ENCODE peak calls at places on chromosome 1, in four cellular contexts. One of them, this sample, is unnamed.
A peak's percentile ranks its signal among the peaks of the same experiment; 100 is the strongest.

GRCh38 chr1:1796466-1796865 is 18.2 kb upstream of the NADK start:
- DNase-seq in HCT116: no peak
- DNase-seq in K562: no peak
- DNase-seq in HepG2: no peak
- DNase-seq in this sample: no peak

GRCh38 chr1:4972761-4973320 is 318.4 kb downstream of the AJAP1 start:
- DNase-seq in HCT116: no peak
- DNase-seq in K562: no peak
- DNase-seq in HepG2: no peak
- DNase-seq in this sample: no peak

GRCh38 chr1:87113313-87113712 is 198.9 kb downstream of the HS2ST1 start:
- DNase-seq in HCT116: no peak
- DNase-seq in K562: no peak
- DNase-seq in HepG2: no peak
- DNase-seq in this sample: no peak

GRCh38 chr1:93330617-93331016 is 15.1 kb upstream of the DR1 start:
- DNase-seq in HCT116: no peak
- DNase-seq in K562: no peak
- DNase-seq in HepG2: no peak
- DNase-seq in this sample: no peak

GRCh38 chr1:200468264-200469001 is 58.6 kb upstream of the ZNF281 start:
- DNase-seq in HCT116: no peak
- DNase-seq in K562: no peak
- DNase-seq in HepG2: no peak
- DNase-seq in this sample: no peak

GRCh38 chr1:44854985-44855384 is 11.9 kb upstream of the PTCH2 start:
- DNase-seq in HCT116: no peak
- DNase-seq in K562: no peak
- DNase-seq in HepG2: no peak
- DNase-seq in this sample: no peak

GRCh38 chr1:36889478-36889845 is 144.9 kb downstream of the GRIK3 start:
- DNase-seq in HCT116: no peak
- DNase-seq in K562: no peak
- DNase-seq in HepG2: no peak
- DNase-seq in this sample: no peak

GRCh38 chr1:204337047-204337446 is 22.7 kb downstream of the PLEKHA6 start:
- DNase-seq in HCT116: no peak
- DNase-seq in K562: no peak
- DNase-seq in HepG2: no peak
- DNase-seq in this sample: no peak

GRCh38 chr1:81044708-81045107 is 756.0 kb upstream of the ADGRL2 start:
- DNase-seq in HCT116: no peak
- DNase-seq in K562: no peak
- DNase-seq in HepG2: no peak
- DNase-seq in this sample: no peak

DNA sequence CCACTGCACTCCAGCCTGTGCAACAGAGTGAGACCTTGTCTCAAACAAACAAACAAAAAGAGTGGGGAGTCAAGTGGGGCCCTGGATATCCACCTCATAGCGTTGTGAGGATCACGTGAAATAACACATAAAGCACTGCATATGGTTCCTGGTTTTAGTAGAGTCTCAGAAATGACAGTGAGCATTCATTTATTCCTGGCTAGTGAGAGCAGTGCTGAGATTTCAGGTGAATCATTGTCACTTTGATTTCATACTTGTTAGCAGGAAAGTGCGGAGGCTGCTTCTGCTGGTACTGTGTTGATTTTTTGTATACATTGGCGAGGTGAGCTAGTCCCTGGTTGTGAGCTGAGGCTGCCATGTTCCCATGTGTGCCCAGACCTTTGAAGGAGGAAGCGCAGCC is 22.9 kb downstream of the ARHGEF10L start:
- DNase-seq in HCT116: no peak
- DNase-seq in K562: no peak
- DNase-seq in HepG2: no peak
- DNase-seq in this sample: no peak
- H3K4me1 ChIP-seq in HCT116: peaks cover 40% of the 10 kb centered on the region
- H3K4me1 ChIP-seq in K562: no peaks in the 10 kb centered on the region
- H3K4me1 ChIP-seq in HepG2: peaks cover 71% of the 10 kb centered on the region
- H3K4me1 ChIP-seq in this sample: peaks cover 3% of the 10 kb centered on the region

DNA sequence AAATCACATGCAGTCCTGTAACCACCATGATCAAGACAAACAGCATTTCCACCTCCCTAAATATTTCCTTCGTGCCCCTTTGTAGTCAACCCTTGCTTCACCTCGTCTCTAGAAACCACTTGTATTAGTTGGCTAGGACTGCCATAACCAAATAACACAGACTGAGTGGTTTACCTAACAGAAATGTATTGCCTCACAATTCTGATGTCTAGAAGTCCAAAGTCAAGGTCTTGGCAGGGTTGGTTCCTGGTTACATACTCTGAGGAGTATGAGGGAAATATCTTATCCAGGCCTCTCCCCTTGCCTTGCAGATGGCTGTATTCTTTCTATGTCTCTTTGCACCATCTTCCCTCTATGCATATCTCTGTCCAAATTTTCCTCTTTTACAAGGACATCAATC is 23.3 kb upstream of the FRRS1 start:
- DNase-seq in HCT116: no peak
- DNase-seq in K562: no peak
- DNase-seq in HepG2: no peak
- DNase-seq in this sample: no peak
- TF ChIP-seq TCF7L2 in HCT116: no peak
- TF ChIP-seq TCF7L2 in K562: no peak
- TF ChIP-seq TCF7L2 in HepG2: no peak
- TF ChIP-seq TCF7L2 in this sample: no peak

GRCh38 chr1:10694633-10695627 is 101.5 kb downstream of the CASZ1 start:
- DNase-seq in HCT116: peak; percentile 60
- DNase-seq in K562: peak; percentile 96
- DNase-seq in HepG2: peak; percentile 72
- DNase-seq in this sample: peak; percentile 28
- H3K4me1 ChIP-seq in HCT116: peaks cover 35% of the 10 kb centered on the region
- H3K4me1 ChIP-seq in K562: peaks cover 3% of the 10 kb centered on the region
- H3K4me1 ChIP-seq in HepG2: peaks cover 28% of the 10 kb centered on the region
- H3K4me1 ChIP-seq in this sample: peaks cover 23% of the 10 kb centered on the region

GRCh38 chr1:169110691-169111447 is 4.4 kb downstream of the ATP1B1 start:
- DNase-seq in HCT116: no peak
- DNase-seq in K562: no peak
- DNase-seq in HepG2: no peak
- DNase-seq in this sample: no peak

GRCh38 chr1:169111472-169111871 is 5.0 kb downstream of the ATP1B1 start:
- DNase-seq in HCT116: no peak
- DNase-seq in K562: no peak
- DNase-seq in HepG2: no peak
- DNase-seq in this sample: no peak

GRCh38 chr1:169112241-169112640 is 5.8 kb downstream of the ATP1B1 start:
- DNase-seq in HCT116: no peak
- DNase-seq in K562: no peak
- DNase-seq in HepG2: no peak
- DNase-seq in this sample: no peak

GRCh38 chr1:169115891-169116585 is 9.5 kb downstream of the ATP1B1 start:
- DNase-seq in HCT116: no peak
- DNase-seq in K562: no peak
- DNase-seq in HepG2: peak; percentile 96
- DNase-seq in this sample: no peak

DNA sequence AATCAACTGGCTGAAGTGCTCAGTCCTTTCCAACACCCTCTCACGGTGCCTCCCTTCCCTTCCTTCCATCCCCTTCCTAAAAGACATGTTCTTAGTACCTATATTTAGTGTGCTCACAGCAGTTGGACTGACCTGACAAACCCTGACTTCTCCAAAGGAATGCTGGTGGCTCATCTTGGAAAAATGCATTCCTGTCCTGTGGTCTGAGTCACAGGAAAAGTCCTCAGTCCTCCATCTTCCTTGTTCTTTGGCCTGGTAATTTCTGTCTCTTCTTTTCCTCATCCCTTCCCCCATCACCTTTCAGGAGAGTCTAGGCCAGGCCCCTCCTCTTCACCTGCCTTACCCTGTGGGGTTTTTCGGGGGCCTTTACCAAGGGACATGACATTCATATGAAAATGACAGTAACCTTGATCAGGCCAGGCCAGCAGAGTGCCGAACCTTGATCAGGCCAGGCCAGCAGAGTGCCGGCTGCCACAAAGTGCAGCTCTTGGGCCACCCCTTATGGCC is 7.2 kb downstream of the ATP1B1 start:
- DNase-seq in HCT116: peak; percentile 91
- DNase-seq in K562: no peak
- DNase-seq in HepG2: peak; percentile 72
- DNase-seq in this sample: peak; percentile 85
- TF ChIP-seq TCF7L2 in HCT116: peak; percentile 51
- TF ChIP-seq TCF7L2 in K562: no peak
- TF ChIP-seq TCF7L2 in HepG2: no peak
- TF ChIP-seq TCF7L2 in this sample: no peak

DNA sequence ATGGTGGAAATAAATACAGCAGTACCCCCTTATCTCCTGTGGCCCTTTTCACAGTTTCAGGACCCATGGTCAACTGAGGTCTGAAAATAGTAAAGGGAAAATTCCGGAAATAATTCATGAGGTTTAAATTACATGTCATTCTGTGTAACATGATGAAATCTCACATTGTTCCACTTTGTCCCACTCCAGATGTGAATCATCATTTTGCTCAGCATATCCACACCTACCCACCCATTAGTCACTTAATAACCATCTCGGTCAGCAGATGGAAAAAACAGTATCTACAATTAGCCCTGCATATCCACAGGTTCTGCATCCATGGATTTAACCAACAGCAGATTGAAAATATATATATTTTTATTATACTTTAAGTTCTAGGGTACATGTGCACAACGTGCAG is 86.9 kb upstream of the GORAB start:
- DNase-seq in HCT116: no peak
- DNase-seq in K562: no peak
- DNase-seq in HepG2: no peak
- DNase-seq in this sample: no peak
- H3K4me1 ChIP-seq in HCT116: no peaks in the 10 kb centered on the region
- H3K4me1 ChIP-seq in K562: no peaks in the 10 kb centered on the region
- H3K4me1 ChIP-seq in HepG2: no peaks in the 10 kb centered on the region
- H3K4me1 ChIP-seq in this sample: no peaks in the 10 kb centered on the region

DNA sequence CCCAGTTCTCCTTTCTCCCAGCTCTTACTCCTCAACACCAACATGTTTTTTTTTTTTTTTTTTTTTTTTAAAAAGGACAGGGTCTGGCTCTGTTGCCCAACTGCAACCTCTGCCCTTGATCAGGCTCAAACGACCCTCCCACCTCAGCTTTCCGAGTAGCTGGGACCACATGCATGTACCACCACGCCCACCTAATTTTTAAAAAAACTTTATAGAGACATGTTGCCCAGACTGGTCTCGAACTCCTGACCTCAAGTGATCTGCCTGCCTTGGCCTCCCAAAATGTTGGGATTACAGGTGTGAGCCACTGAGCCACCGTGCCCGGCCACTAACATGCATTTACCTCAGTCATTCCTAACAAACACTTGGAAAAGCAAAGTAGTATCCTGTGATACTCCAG is 31.1 kb upstream of the FOXE3 start:
- DNase-seq in HCT116: no peak
- DNase-seq in K562: no peak
- DNase-seq in HepG2: no peak
- DNase-seq in this sample: no peak
- TF ChIP-seq TCF7L2 in HCT116: no peak
- TF ChIP-seq TCF7L2 in K562: no peak
- TF ChIP-seq TCF7L2 in HepG2: no peak
- TF ChIP-seq TCF7L2 in this sample: no peak

GRCh38 chr1:7560601-7561181 is 210.4 kb upstream of the VAMP3 start:
- DNase-seq in HCT116: no peak
- DNase-seq in K562: no peak
- DNase-seq in HepG2: no peak
- DNase-seq in this sample: no peak
- H3K4me1 ChIP-seq in HCT116: peaks cover 8% of the 10 kb centered on the region
- H3K4me1 ChIP-seq in K562: no peaks in the 10 kb centered on the region
- H3K4me1 ChIP-seq in HepG2: no peaks in the 10 kb centered on the region
- H3K4me1 ChIP-seq in this sample: no peaks in the 10 kb centered on the region

GRCh38 chr1:228650141-228650540 is 85.1 kb upstream of the RHOU start:
- DNase-seq in HCT116: no peak
- DNase-seq in K562: no peak
- DNase-seq in HepG2: no peak
- DNase-seq in this sample: no peak

GRCh38 chr1:228650946-228651345 is 84.3 kb upstream of the RHOU start:
- DNase-seq in HCT116: no peak
- DNase-seq in K562: no peak
- DNase-seq in HepG2: no peak
- DNase-seq in this sample: no peak

GRCh38 chr1:228648647-228649383 is 86.5 kb upstream of the RHOU start:
- DNase-seq in HCT116: no peak
- DNase-seq in K562: no peak
- DNase-seq in HepG2: no peak
- DNase-seq in this sample: no peak

GRCh38 chr1:228647523-228648444 is 87.5 kb upstream of the RHOU start:
- DNase-seq in HCT116: peak; percentile 78
- DNase-seq in K562: peak; percentile 50
- DNase-seq in HepG2: peak; percentile 72
- DNase-seq in this sample: peak; percentile 76

GRCh38 chr1:228646717-228647522 is 88.4 kb upstream of the RHOU start:
- DNase-seq in HCT116: no peak
- DNase-seq in K562: peak; percentile 23
- DNase-seq in HepG2: peak; percentile 48
- DNase-seq in this sample: peak; percentile 47
- TF ChIP-seq TCF7L2 in HCT116: no peak
- TF ChIP-seq TCF7L2 in K562: no peak
- TF ChIP-seq TCF7L2 in HepG2: no peak
- TF ChIP-seq TCF7L2 in this sample: no peak

GRCh38 chr1:61152066-61152465 is 69.7 kb downstream of the NFIA start:
- DNase-seq in HCT116: no peak
- DNase-seq in K562: no peak
- DNase-seq in HepG2: peak; percentile 65
- DNase-seq in this sample: no peak
- H3K4me1 ChIP-seq in HCT116: no peaks in the 10 kb centered on the region
- H3K4me1 ChIP-seq in K562: peaks cover 15% of the 10 kb centered on the region
- H3K4me1 ChIP-seq in HepG2: peaks cover 91% of the 10 kb centered on the region
- H3K4me1 ChIP-seq in this sample: peaks cover 28% of the 10 kb centered on the region

GRCh38 chr1:24288479-24288878 is 30.7 kb upstream of the GRHL3 start:
- DNase-seq in HCT116: no peak
- DNase-seq in K562: no peak
- DNase-seq in HepG2: no peak
- DNase-seq in this sample: no peak

GRCh38 chr1:24290933-24291487 is 28.1 kb upstream of the GRHL3 start:
- DNase-seq in HCT116: no peak
- DNase-seq in K562: no peak
- DNase-seq in HepG2: no peak
- DNase-seq in this sample: no peak

GRCh38 chr1:24292887-24293286 is 26.3 kb upstream of the GRHL3 start:
- DNase-seq in HCT116: no peak
- DNase-seq in K562: no peak
- DNase-seq in HepG2: no peak
- DNase-seq in this sample: no peak

GRCh38 chr1:24292100-24292499 is 27.1 kb upstream of the GRHL3 start:
- DNase-seq in HCT116: no peak
- DNase-seq in K562: no peak
- DNase-seq in HepG2: no peak
- DNase-seq in this sample: no peak

GRCh38 chr1:24289937-24290595 is 29.1 kb upstream of the GRHL3 start:
- DNase-seq in HCT116: no peak
- DNase-seq in K562: no peak
- DNase-seq in HepG2: no peak
- DNase-seq in this sample: peak; percentile 78
- TF ChIP-seq TCF7L2 in HCT116: no peak
- TF ChIP-seq TCF7L2 in K562: no peak
- TF ChIP-seq TCF7L2 in HepG2: no peak
- TF ChIP-seq TCF7L2 in this sample: no peak

This sample was measured in Panc1.